ENCODE peak calls at places on chromosomes 1 and 21, in six cellular contexts. E is RWPE1, F is M059J, H is iPS-NIHi11, Z is EH, I is T-helper 2 cell. Y is an unnamed sample.

GRCh38 chr1:44584167-44584566 is 90.1 kb downstream of the TMEM53 start:
- DNase-seq in I (no peak), F (no peak), Z (peak), E (no peak), H (no peak), Y (no peak)

GRCh38 chr1:229159668-229160544 is 111.0 kb upstream of the RAB4A start:
- DNase-seq in Z (no peak), I (no peak), H (no peak), F (no peak), E (no peak), Y (no peak)

GRCh38 chr1:167955915-167956314 is 19.0 kb upstream of the MPC2 start:
- DNase-seq in H (no peak), Z (peak), I (no peak), F (peak), E (no peak), Y (no peak)

GRCh38 chr1:11784993-11785769 is 20.6 kb downstream of the MTHFR start:
- DNase-seq in F (peak), I (no peak), E (peak), H (peak), Z (peak), Y (no peak)

GRCh38 chr1:247173431-247173830 is 1.6 kb upstream of the ZNF124 start:
- DNase-seq in H (no peak), I (no peak), E (no peak), F (no peak), Z (no peak), Y (peak)

GRCh38 chr1:29259802-29260441 is 23.6 kb downstream of the PTPRU start:
- DNase-seq in Z (peak), F (peak), E (peak), I (no peak), H (peak), Y (no peak)

GRCh38 chr1:67339623-67340343 is 32.1 kb downstream of the IL12RB2 start:
- DNase-seq in F (peak), E (peak), H (no peak), Z (peak), I (no peak), Y (no peak)

GRCh38 chr21:30689822-30690221 is 28.8 kb downstream of the KRTAP21-3 start:
- DNase-seq in E (no peak), I (no peak), Z (no peak), F (no peak), H (no peak), Y (no peak)

GRCh38 chr1:186577201-186577600 is 103.0 kb downstream of the PTGS2 start:
- DNase-seq in F (no peak), I (no peak), E (no peak), H (no peak), Z (no peak), Y (no peak)

GRCh38 chr1:64687725-64688285 is 57.1 kb upstream of the RAVER2 start:
- DNase-seq in F (peak), E (no peak), H (no peak), Z (peak), I (no peak), Y (no peak)

GRCh38 chr1:14167889-14168288 is 430.6 kb upstream of the KAZN start:
- DNase-seq in Z (no peak), F (no peak), E (no peak), I (no peak), H (no peak), Y (no peak)